ENCODE peak calls at places on chromosomes 7 and 10, in seven cellular contexts. D, N, X, Z, B, M and O are unnamed samples.

GRCh38 chr7:11212080-11212711 is 238.5 kb downstream of the PHF14 start:
- DNase-seq in D (no peak), N (peak; percentile 40), X (peak; percentile 32), Z (peak; percentile 73), B (peak; percentile 28), M (peak; percentile 33), O (peak; percentile 25)

GRCh38 chr7:7779888-7780287 is 61.5 kb upstream of the RPA3 start:
- DNase-seq in D (no peak), N (no peak), X (no peak), Z (no peak), B (no peak), M (no peak), O (no peak)

GRCh38 chr7:41501016-41501415 is 201.9 kb downstream of the INHBA start:
- DNase-seq in D (no peak), N (no peak), X (no peak), Z (peak; percentile 46), B (no peak), M (no peak), O (no peak)

GRCh38 chr10:47449979-47450378 is 33.9 kb downstream of the ANXA8 start:
- DNase-seq in D (no peak), N (no peak), X (no peak), Z (no peak), B (no peak), M (no peak), O (no peak)

GRCh38 chr10:26334232-26334931 is 103.8 kb upstream of the APBB1IP start:
- DNase-seq in D (no peak), N (no peak), X (no peak), Z (no peak), B (no peak), M (no peak), O (no peak)

GRCh38 chr7:137445998-137446397 is 102.5 kb upstream of the PTN start:
- DNase-seq in D (no peak), N (no peak), X (no peak), Z (peak; percentile 30), B (no peak), M (no peak), O (no peak)

GRCh38 chr7:96093435-96093834 is 228.5 kb downstream of the SLC25A13 start:
- DNase-seq in D (no peak), N (peak; percentile 72), X (no peak), Z (peak; percentile 94), B (peak; percentile 75), M (peak; percentile 23), O (no peak)

GRCh38 chr7:111677848-111678247 is 115.6 kb upstream of the IMMP2L start:
- DNase-seq in D (no peak), N (no peak), X (no peak), Z (no peak), B (peak; percentile 30), M (no peak), O (no peak)

GRCh38 chr10:121069061-121069850 is 218.1 kb downstream of the WDR11 start:
- DNase-seq in D (no peak), N (peak; percentile 61), X (no peak), Z (no peak), B (peak; percentile 98), M (no peak), O (no peak)

GRCh38 chr10:22265839-22266537 is 48.2 kb upstream of the EBLN1 start:
- DNase-seq in D (no peak), N (no peak), X (no peak), Z (no peak), B (no peak), M (no peak), O (no peak)

GRCh38 chr7:131747625-131748024 is 191.2 kb upstream of the PODXL start:
- DNase-seq in D (no peak), N (no peak), X (no peak), Z (no peak), B (no peak), M (no peak), O (no peak)

GRCh38 chr10:83677795-83678194 is 461.5 kb upstream of the GHITM start:
- DNase-seq in D (no peak), N (no peak), X (no peak), Z (no peak), B (no peak), M (no peak), O (no peak)

GRCh38 chr7:5627745-5628547 is 153.5 kb downstream of the RNF216 start:
- DNase-seq in D (no peak), N (no peak), X (no peak), Z (no peak), B (no peak), M (no peak), O (no peak)

GRCh38 chr7:30726296-30727006 is 25.5 kb upstream of the INMT start:
- DNase-seq in D (no peak), N (no peak), X (no peak), Z (no peak), B (no peak), M (no peak), O (no peak)

GRCh38 chr7:8781166-8781565 is 347.8 kb downstream of the NXPH1 start:
- DNase-seq in D (no peak), N (no peak), X (no peak), Z (no peak), B (no peak), M (no peak), O (no peak)

GRCh38 chr7:45021604-45022296 is 21.7 kb downstream of the CCM2 start:
- DNase-seq in D (no peak), N (peak; percentile 71), X (no peak), Z (peak; percentile 48), B (peak; percentile 51), M (peak; percentile 60), O (no peak)

GRCh38 chr7:11655163-11655562 is 176.8 kb downstream of the THSD7A start:
- DNase-seq in D (no peak), N (no peak), X (no peak), Z (no peak), B (no peak), M (no peak), O (no peak)

GRCh38 chr10:42519761-42520460 is 118.5 kb downstream of the ZNF33B start:
- DNase-seq in D (no peak), N (no peak), X (no peak), Z (peak; percentile 4), B (no peak), M (peak; percentile 31), O (no peak)